ENCODE peak calls at places on chromosomes 7 and 10, in ten cellular contexts. I, V, A, B, Y, R, O, M, P and E are unnamed samples.

GRCh38 chr7:75624134-75624832 is 114.5 kb downstream of the HIP1 start:
- DNase-seq in A (no peak), V (no peak), M (peak), P (no peak), I (peak), R (peak), O (no peak), Y (no peak), B (peak), E (no peak)

GRCh38 chr10:126639084-126639483 is 31.4 kb downstream of the C10orf90 start:
- DNase-seq in B (no peak), M (no peak), V (no peak), O (no peak), I (no peak), R (no peak), P (no peak), A (no peak), Y (no peak), E (peak)

GRCh38 chr7:27116019-27116411 is 13.5 kb upstream of the HOXA2 start:
- DNase-seq in Y (no peak), A (no peak), O (no peak), P (no peak), V (no peak), R (peak), I (no peak), M (no peak), B (peak), E (no peak)

GRCh38 chr7:149809215-149809614 is 29.0 kb upstream of the ZNF862 start:
- DNase-seq in B (no peak), A (no peak), Y (no peak), P (no peak), V (no peak), M (no peak), I (no peak), O (no peak), R (peak), E (no peak)

GRCh38 chr7:50849991-50850390 is 67.3 kb upstream of the GRB10 start:
- DNase-seq in M (no peak), I (no peak), R (no peak), P (no peak), B (no peak), V (no peak), A (no peak), O (no peak), Y (no peak), E (no peak)

GRCh38 chr10:77648472-77648871 is 10.9 kb upstream of the KCNMA1 start:
- DNase-seq in Y (no peak), V (no peak), B (no peak), O (no peak), P (no peak), R (no peak), M (no peak), A (no peak), I (no peak), E (no peak)

GRCh38 chr10:97006364-97006763 is 174.3 kb downstream of the LCOR start:
- DNase-seq in M (no peak), Y (no peak), P (no peak), I (no peak), A (no peak), V (no peak), R (no peak), B (no peak), O (no peak), E (no peak)

GRCh38 chr10:101189461-101190401 is 39.5 kb downstream of the LBX1 start:
- DNase-seq in Y (no peak), M (no peak), O (no peak), V (no peak), B (no peak), P (no peak), I (no peak), A (no peak), R (no peak), E (no peak)

GRCh38 chr7:108091461-108091831 is 38.7 kb downstream of the LAMB4 start:
- DNase-seq in A (no peak), Y (no peak), I (no peak), M (no peak), V (no peak), B (no peak), O (no peak), P (no peak), R (no peak), E (no peak)

GRCh38 chr10:58942724-58943123 is 233.7 kb upstream of the PHYHIPL start:
- DNase-seq in M (no peak), V (no peak), A (no peak), I (no peak), R (no peak), O (no peak), Y (no peak), P (no peak), B (no peak), E (no peak)

GRCh38 chr7:140889645-140890044 is 35.1 kb downstream of the BRAF start:
- DNase-seq in O (no peak), B (no peak), R (no peak), A (no peak), I (no peak), P (no peak), V (no peak), Y (no peak), M (peak), E (peak)

GRCh38 chr10:18214692-18215563 is 74.7 kb downstream of the CACNB2 start:
- DNase-seq in M (peak), B (peak), I (no peak), Y (peak), O (peak), P (peak), V (no peak), A (no peak), R (peak), E (peak)

GRCh38 chr7:14960686-14961085 is 58.1 kb upstream of the DGKB start:
- DNase-seq in P (no peak), O (no peak), M (no peak), A (no peak), B (no peak), R (no peak), I (no peak), Y (no peak), V (no peak), E (no peak)

GRCh38 chr10:58384536-58384998 is 643 bp upstream of the TFAM start:
- DNase-seq in O (peak), P (no peak), A (no peak), B (no peak), V (no peak), Y (no peak), I (no peak), M (no peak), R (no peak), E (no peak)

GRCh38 chr7:24595671-24596418 is 22.6 kb downstream of the PALS2 start:
- DNase-seq in V (no peak), R (no peak), A (no peak), O (no peak), P (no peak), M (no peak), Y (no peak), I (no peak), B (no peak), E (no peak)

GRCh38 chr7:2355079-2356008 is 717 bp downstream of the EIF3B start:
- DNase-seq in P (peak), O (peak), Y (peak), R (no peak), A (no peak), B (no peak), V (no peak), M (peak), I (no peak), E (peak)

GRCh38 chr10:8075282-8076260 is 21.1 kb downstream of the GATA3 start:
- DNase-seq in P (no peak), R (no peak), M (no peak), I (no peak), O (no peak), A (no peak), B (no peak), Y (no peak), V (no peak), E (no peak)

GRCh38 chr10:128820663-128821062 is 646.4 kb upstream of the MGMT start:
- DNase-seq in B (no peak), M (no peak), I (no peak), A (no peak), O (no peak), P (no peak), Y (no peak), V (no peak), R (no peak), E (no peak)

GRCh38 chr7:11516328-11516727 is 315.7 kb downstream of the THSD7A start:
- DNase-seq in Y (no peak), I (no peak), P (no peak), A (no peak), R (no peak), V (no peak), M (no peak), B (no peak), O (no peak), E (no peak)

GRCh38 chr7:23469150-23469960 is 936 bp downstream of the IGF2BP3 start:
- DNase-seq in M (peak), Y (no peak), I (no peak), P (peak), R (no peak), B (no peak), O (peak), A (no peak), V (no peak), E (peak)

GRCh38 chr10:102831322-102832071 is 5.7 kb downstream of the CYP17A1 start:
- DNase-seq in R (peak), O (no peak), M (no peak), Y (no peak), P (no peak), B (peak), V (no peak), I (no peak), A (no peak), E (no peak)

GRCh38 chr10:22807238-22807637 is 92.9 kb upstream of the PIP4K2A start:
- DNase-seq in P (no peak), R (no peak), I (no peak), O (no peak), M (no peak), Y (no peak), A (no peak), V (no peak), B (no peak), E (no peak)

GRCh38 chr10:91907914-91908357 is 1.4 kb downstream of the FGFBP3 start:
- DNase-seq in R (no peak), I (no peak), Y (no peak), M (no peak), O (peak), A (no peak), B (no peak), V (peak), P (no peak), E (peak)

GRCh38 chr10:91909178-91909677 is at the start of gene FGFBP3:
- DNase-seq in Y (no peak), I (no peak), M (peak), O (peak), A (peak), B (peak), R (no peak), V (no peak), P (no peak), E (peak)

GRCh38 chr10:91907033-91907594 is 2.2 kb downstream of the FGFBP3 start:
- DNase-seq in M (peak), O (no peak), I (no peak), V (no peak), R (no peak), Y (no peak), P (no peak), A (no peak), B (no peak), E (no peak)

GRCh38 chr10:91910467-91910866 is 1.2 kb upstream of the FGFBP3 start:
- DNase-seq in Y (no peak), V (no peak), M (no peak), A (no peak), P (no peak), B (no peak), I (no peak), O (no peak), R (no peak), E (no peak)

GRCh38 chr10:91908358-91909177 is 718 bp downstream of the FGFBP3 start:
- DNase-seq in B (peak), I (peak), A (peak), Y (peak), O (peak), V (peak), R (peak), P (peak), M (peak), E (peak)
- TF ChIP-seq POLR2A in B (no peak), I (no peak), A (no peak), Y (peak), O (peak), V (peak), R (no peak), P (no peak), M (peak), E (peak)

DNA sequence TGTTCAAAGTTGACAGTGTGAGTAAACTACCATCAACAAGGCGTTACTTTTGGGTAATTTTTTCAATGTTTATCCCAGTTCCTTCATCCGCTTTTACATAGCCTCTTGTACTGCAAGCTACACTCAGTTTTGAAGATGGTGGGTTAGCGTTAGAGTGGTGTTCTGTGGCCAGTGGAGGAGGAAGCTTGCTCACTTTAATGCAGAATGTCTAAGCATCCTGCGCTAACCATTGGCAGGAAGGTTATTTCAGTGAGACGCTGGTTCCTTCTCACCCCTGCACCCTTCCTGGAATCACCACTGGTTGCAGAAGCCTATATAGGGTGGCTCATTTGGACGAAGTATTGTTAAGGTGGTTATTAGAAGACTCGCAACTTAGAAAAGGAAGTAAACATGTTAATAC is 159.1 kb downstream of the CELF2 start:
- DNase-seq in Y (no peak), O (no peak), A (no peak), V (no peak), M (peak), P (no peak), R (no peak), B (no peak), I (no peak), E (no peak)
- TF ChIP-seq POLR2A in Y (no peak), O (no peak), A (no peak), V (peak), M (no peak), P (no peak), R (no peak), B (no peak), I (no peak), E (no peak)

GRCh38 chr7:47453093-47454056 is 128.5 kb downstream of the TNS3 start:
- DNase-seq in R (peak), V (no peak), P (peak), B (peak), A (no peak), Y (peak), I (peak), O (no peak), M (peak), E (peak)
- TF ChIP-seq POLR2A in R (peak), V (no peak), P (no peak), B (no peak), A (no peak), Y (no peak), I (peak), O (no peak), M (no peak), E (no peak)

GRCh38 chr7:105010538-105011523 is 3.2 kb upstream of the KMT2E start:
- DNase-seq in O (no peak), I (no peak), Y (no peak), A (no peak), B (peak), R (no peak), V (no peak), M (peak), P (peak), E (peak)

GRCh38 chr7:105011771-105012502 is 2.1 kb upstream of the KMT2E start:
- DNase-seq in O (peak), R (peak), Y (no peak), M (peak), V (no peak), I (no peak), P (no peak), B (no peak), A (no peak), E (peak)

GRCh38 chr7:105013818-105014724 is at the start of gene KMT2E:
- DNase-seq in B (peak), V (peak), R (peak), M (peak), O (peak), A (peak), I (peak), Y (no peak), P (peak), E (peak)

GRCh38 chr7:105013283-105013817 is 655 bp upstream of the KMT2E start:
- DNase-seq in B (peak), I (peak), A (peak), Y (peak), V (peak), M (peak), O (peak), R (peak), P (peak), E (peak)

GRCh38 chr7:105012503-105013282 is 1.3 kb upstream of the KMT2E start:
- DNase-seq in O (peak), M (peak), R (peak), B (peak), Y (peak), V (peak), I (peak), A (peak), P (peak), E (peak)
- TF ChIP-seq POLR2A in O (peak), M (peak), R (peak), B (peak), Y (peak), V (peak), I (peak), A (no peak), P (peak), E (peak)

GRCh38 chr10:80200259-80200658 is 5.1 kb downstream of the ANXA11 start:
- DNase-seq in V (no peak), R (no peak), Y (no peak), B (no peak), P (no peak), O (no peak), M (no peak), I (no peak), A (no peak), E (no peak)

GRCh38 chr10:80199828-80200227 is 5.5 kb downstream of the ANXA11 start:
- DNase-seq in Y (no peak), A (no peak), R (no peak), O (peak), M (peak), P (peak), B (peak), V (no peak), I (peak), E (no peak)

GRCh38 chr10:80200687-80201086 is 4.7 kb downstream of the ANXA11 start:
- DNase-seq in I (no peak), V (no peak), O (no peak), M (no peak), A (no peak), Y (no peak), P (no peak), B (no peak), R (no peak), E (no peak)

GRCh38 chr10:80202934-80203834 is 2.2 kb downstream of the ANXA11 start:
- DNase-seq in A (peak), Y (peak), B (peak), O (peak), P (peak), V (peak), R (no peak), M (peak), I (peak), E (peak)

GRCh38 chr10:80201592-80202256 is 3.6 kb downstream of the ANXA11 start:
- DNase-seq in I (peak), R (no peak), P (no peak), M (no peak), Y (no peak), B (no peak), O (no peak), A (no peak), V (no peak), E (no peak)
- TF ChIP-seq POLR2A in I (no peak), R (no peak), P (no peak), M (no peak), Y (no peak), B (no peak), O (no peak), A (no peak), V (no peak), E (no peak)

GRCh38 chr7:128406986-128407589 is 2.7 kb downstream of the IMPDH1 start:
- DNase-seq in R (no peak), I (no peak), V (no peak), P (no peak), Y (no peak), O (no peak), M (peak), B (no peak), A (no peak), E (no peak)

GRCh38 chr7:128407751-128408708 is 1.8 kb downstream of the IMPDH1 start:
- DNase-seq in V (no peak), I (no peak), O (no peak), M (peak), P (peak), R (no peak), A (no peak), B (no peak), Y (no peak), E (no peak)

GRCh38 chr7:128408709-128409434 is 910 bp downstream of the IMPDH1 start:
- DNase-seq in P (no peak), V (no peak), Y (peak), R (no peak), B (peak), I (no peak), O (no peak), M (peak), A (no peak), E (no peak)

GRCh38 chr7:128410092-128410665 is 397 bp upstream of the IMPDH1 start:
- DNase-seq in O (peak), R (no peak), M (peak), I (peak), A (peak), V (peak), Y (peak), B (peak), P (peak), E (peak)

GRCh38 chr7:128409435-128410091 is at the start of gene IMPDH1:
- DNase-seq in O (peak), B (peak), R (peak), M (peak), V (peak), P (no peak), Y (peak), A (no peak), I (peak), E (peak)
- TF ChIP-seq POLR2A in O (peak), B (no peak), R (peak), M (peak), V (peak), P (peak), Y (peak), A (peak), I (no peak), E (no peak)

DNA sequence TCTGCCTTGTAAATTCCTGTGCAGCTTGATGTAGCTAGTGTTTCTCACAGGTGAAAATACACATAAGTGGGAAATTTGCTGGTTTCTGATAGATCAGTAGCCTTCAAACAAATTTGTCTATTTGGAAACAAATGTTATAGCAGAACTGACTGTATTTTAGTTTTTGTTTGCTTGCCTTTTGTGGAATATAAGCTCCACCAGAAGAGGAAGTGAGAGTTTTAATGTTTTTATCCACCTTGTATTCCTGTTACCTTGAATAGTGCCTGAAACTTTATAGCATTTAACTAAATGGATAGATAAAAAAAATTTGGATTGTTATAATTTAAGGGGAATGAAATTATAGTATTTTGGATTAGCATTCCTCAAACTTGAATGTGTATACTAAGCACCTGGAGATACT is 9.8 kb downstream of the WAC start:
- DNase-seq in I (no peak), V (no peak), B (no peak), Y (no peak), O (no peak), P (no peak), M (no peak), R (no peak), A (no peak), E (no peak)
- TF ChIP-seq POLR2A in I (no peak), V (no peak), B (no peak), Y (no peak), O (no peak), P (no peak), M (no peak), R (no peak), A (no peak), E (peak)

GRCh38 chr7:158818325-158819213 is 10.7 kb downstream of the ESYT2 start:
- DNase-seq in A (peak), I (peak), B (peak), R (peak), M (peak), O (peak), Y (peak), V (peak), P (peak), E (peak)
- TF ChIP-seq POLR2A in A (no peak), I (peak), B (peak), R (peak), M (peak), O (peak), Y (no peak), V (no peak), P (peak), E (peak)

DNA sequence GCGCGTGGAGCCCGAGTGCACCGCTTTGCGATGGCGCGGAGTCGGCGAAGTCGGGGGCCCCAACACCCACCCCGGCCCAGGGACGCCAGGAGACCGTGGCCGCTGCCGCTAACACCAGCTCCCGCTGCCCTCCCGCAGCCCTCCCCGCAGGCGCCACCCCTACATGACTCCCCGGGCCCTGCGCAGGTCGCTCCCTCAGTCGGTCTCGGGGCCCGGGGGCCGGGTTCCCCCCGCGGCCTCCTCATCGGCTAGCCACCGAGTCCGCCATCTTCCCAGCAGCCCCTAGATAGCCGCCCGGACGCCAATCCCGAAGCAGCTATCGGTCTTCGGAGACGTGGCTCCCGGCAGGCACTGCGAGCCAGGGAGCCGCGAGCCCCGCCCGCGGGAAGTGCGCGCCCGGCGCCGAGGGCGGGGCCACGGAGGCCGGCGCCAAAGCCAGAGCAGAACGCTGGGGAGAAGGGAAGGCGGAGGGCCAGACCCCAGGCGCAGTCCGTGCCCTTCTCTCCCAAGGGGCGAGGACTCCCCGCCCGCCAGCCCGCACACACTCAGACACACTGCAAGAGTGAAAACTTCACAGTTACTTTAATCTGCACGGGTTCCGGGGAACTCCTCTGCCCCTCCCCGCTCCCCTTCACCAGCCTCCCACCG is at the start of gene FASTK:
- DNase-seq in A (peak), P (peak), V (peak), I (peak), B (peak), O (peak), M (peak), Y (peak), R (peak), E (peak)
- TF ChIP-seq POLR2A in A (peak), P (peak), V (peak), I (peak), B (peak), O (peak), M (peak), Y (peak), R (peak), E (peak)